ENCODE peak calls at places on chromosomes 2 and 18, in ten cellular contexts. One of them, this sample, is unnamed.

GRCh38 chr2:31945572-31945935 is 65.3 kb downstream of the MEMO1 start:
- DNase-seq in substantia nigra: no peak
- DNase-seq in LoVo: no peak
- DNase-seq in kidney epithelial cell: no peak
- DNase-seq in HFFc6: no peak
- DNase-seq in cardiac septum: no peak
- DNase-seq in HCEC 1CT: no peak
- DNase-seq in activated CD8-positive, alpha-beta T cell treated with anti-CD3 and anti-CD28 coated beads for 36 hours: no peak
- DNase-seq in EL: peak
- DNase-seq in stimulated activated CD4-positive, alpha-beta T cell treated with anti-CD3 and anti-CD28 coated beads, TNF-alpha, amount 100 ng/mL, for 1 hour: no peak
- DNase-seq in this sample: no peak

GRCh38 chr2:120399889-120400240 is 53.9 kb downstream of the INHBB start:
- DNase-seq in EL: no peak
- DNase-seq in LoVo: no peak
- DNase-seq in activated CD8-positive, alpha-beta T cell treated with anti-CD3 and anti-CD28 coated beads for 36 hours: no peak
- DNase-seq in substantia nigra: no peak
- DNase-seq in HCEC 1CT: no peak
- DNase-seq in cardiac septum: peak
- DNase-seq in stimulated activated CD4-positive, alpha-beta T cell treated with anti-CD3 and anti-CD28 coated beads, TNF-alpha, amount 100 ng/mL, for 1 hour: no peak
- DNase-seq in kidney epithelial cell: no peak
- DNase-seq in HFFc6: no peak
- DNase-seq in this sample: no peak

GRCh38 chr2:181176540-181176939 is 196.1 kb downstream of the UBE2E3 start:
- DNase-seq in HCEC 1CT: no peak
- DNase-seq in stimulated activated CD4-positive, alpha-beta T cell treated with anti-CD3 and anti-CD28 coated beads, TNF-alpha, amount 100 ng/mL, for 1 hour: no peak
- DNase-seq in HFFc6: no peak
- DNase-seq in cardiac septum: no peak
- DNase-seq in substantia nigra: no peak
- DNase-seq in kidney epithelial cell: no peak
- DNase-seq in LoVo: no peak
- DNase-seq in EL: no peak
- DNase-seq in activated CD8-positive, alpha-beta T cell treated with anti-CD3 and anti-CD28 coated beads for 36 hours: no peak
- DNase-seq in this sample: peak

GRCh38 chr18:67265464-67266245 is 250.9 kb downstream of the DSEL start:
- DNase-seq in EL: peak
- DNase-seq in cardiac septum: no peak
- DNase-seq in activated CD8-positive, alpha-beta T cell treated with anti-CD3 and anti-CD28 coated beads for 36 hours: no peak
- DNase-seq in HCEC 1CT: peak
- DNase-seq in stimulated activated CD4-positive, alpha-beta T cell treated with anti-CD3 and anti-CD28 coated beads, TNF-alpha, amount 100 ng/mL, for 1 hour: no peak
- DNase-seq in HFFc6: peak
- DNase-seq in kidney epithelial cell: peak
- DNase-seq in LoVo: no peak
- DNase-seq in substantia nigra: no peak
- DNase-seq in this sample: peak

GRCh38 chr2:19176977-19177376 is 181.4 kb downstream of the OSR1 start:
- DNase-seq in kidney epithelial cell: no peak
- DNase-seq in EL: peak
- DNase-seq in LoVo: no peak
- DNase-seq in activated CD8-positive, alpha-beta T cell treated with anti-CD3 and anti-CD28 coated beads for 36 hours: no peak
- DNase-seq in HCEC 1CT: peak
- DNase-seq in stimulated activated CD4-positive, alpha-beta T cell treated with anti-CD3 and anti-CD28 coated beads, TNF-alpha, amount 100 ng/mL, for 1 hour: no peak
- DNase-seq in cardiac septum: no peak
- DNase-seq in substantia nigra: no peak
- DNase-seq in HFFc6: peak
- DNase-seq in this sample: peak

GRCh38 chr18:9404565-9405060 is 70.0 kb downstream of the TWSG1 start:
- DNase-seq in stimulated activated CD4-positive, alpha-beta T cell treated with anti-CD3 and anti-CD28 coated beads, TNF-alpha, amount 100 ng/mL, for 1 hour: no peak
- DNase-seq in kidney epithelial cell: no peak
- DNase-seq in LoVo: no peak
- DNase-seq in substantia nigra: no peak
- DNase-seq in HFFc6: no peak
- DNase-seq in HCEC 1CT: no peak
- DNase-seq in cardiac septum: peak
- DNase-seq in activated CD8-positive, alpha-beta T cell treated with anti-CD3 and anti-CD28 coated beads for 36 hours: peak
- DNase-seq in EL: no peak
- DNase-seq in this sample: no peak

GRCh38 chr18:34224423-34225217 is at the start of gene NOL4:
- DNase-seq in kidney epithelial cell: peak
- DNase-seq in LoVo: no peak
- DNase-seq in HFFc6: no peak
- DNase-seq in activated CD8-positive, alpha-beta T cell treated with anti-CD3 and anti-CD28 coated beads for 36 hours: peak
- DNase-seq in HCEC 1CT: no peak
- DNase-seq in substantia nigra: peak
- DNase-seq in stimulated activated CD4-positive, alpha-beta T cell treated with anti-CD3 and anti-CD28 coated beads, TNF-alpha, amount 100 ng/mL, for 1 hour: no peak
- DNase-seq in EL: no peak
- DNase-seq in cardiac septum: no peak
- DNase-seq in this sample: no peak

GRCh38 chr2:201913197-201913596 is 106.9 kb downstream of the CDK15 start:
- DNase-seq in LoVo: no peak
- DNase-seq in EL: no peak
- DNase-seq in stimulated activated CD4-positive, alpha-beta T cell treated with anti-CD3 and anti-CD28 coated beads, TNF-alpha, amount 100 ng/mL, for 1 hour: no peak
- DNase-seq in HCEC 1CT: no peak
- DNase-seq in cardiac septum: no peak
- DNase-seq in HFFc6: no peak
- DNase-seq in kidney epithelial cell: no peak
- DNase-seq in substantia nigra: no peak
- DNase-seq in activated CD8-positive, alpha-beta T cell treated with anti-CD3 and anti-CD28 coated beads for 36 hours: no peak
- DNase-seq in this sample: no peak

GRCh38 chr2:105774781-105775337 is 30.1 kb downstream of the NCK2 start:
- DNase-seq in EL: no peak
- DNase-seq in stimulated activated CD4-positive, alpha-beta T cell treated with anti-CD3 and anti-CD28 coated beads, TNF-alpha, amount 100 ng/mL, for 1 hour: no peak
- DNase-seq in activated CD8-positive, alpha-beta T cell treated with anti-CD3 and anti-CD28 coated beads for 36 hours: no peak
- DNase-seq in cardiac septum: no peak
- DNase-seq in HCEC 1CT: no peak
- DNase-seq in HFFc6: no peak
- DNase-seq in kidney epithelial cell: no peak
- DNase-seq in LoVo: no peak
- DNase-seq in substantia nigra: no peak
- DNase-seq in this sample: no peak

GRCh38 chr2:11079131-11079824 is 76.0 kb upstream of the SLC66A3 start:
- DNase-seq in LoVo: no peak
- DNase-seq in HCEC 1CT: no peak
- DNase-seq in stimulated activated CD4-positive, alpha-beta T cell treated with anti-CD3 and anti-CD28 coated beads, TNF-alpha, amount 100 ng/mL, for 1 hour: no peak
- DNase-seq in activated CD8-positive, alpha-beta T cell treated with anti-CD3 and anti-CD28 coated beads for 36 hours: no peak
- DNase-seq in cardiac septum: no peak
- DNase-seq in kidney epithelial cell: no peak
- DNase-seq in HFFc6: no peak
- DNase-seq in EL: no peak
- DNase-seq in substantia nigra: no peak
- DNase-seq in this sample: no peak

GRCh38 chr2:227150222-227150936 is 13.6 kb downstream of the COL4A4 start:
- DNase-seq in HFFc6: no peak
- DNase-seq in EL: no peak
- DNase-seq in LoVo: no peak
- DNase-seq in substantia nigra: no peak
- DNase-seq in stimulated activated CD4-positive, alpha-beta T cell treated with anti-CD3 and anti-CD28 coated beads, TNF-alpha, amount 100 ng/mL, for 1 hour: no peak
- DNase-seq in activated CD8-positive, alpha-beta T cell treated with anti-CD3 and anti-CD28 coated beads for 36 hours: no peak
- DNase-seq in kidney epithelial cell: no peak
- DNase-seq in HCEC 1CT: no peak
- DNase-seq in cardiac septum: no peak
- DNase-seq in this sample: no peak

GRCh38 chr18:79458131-79458838 is 62.6 kb downstream of the NFATC1 start:
- DNase-seq in cardiac septum: peak
- DNase-seq in activated CD8-positive, alpha-beta T cell treated with anti-CD3 and anti-CD28 coated beads for 36 hours: no peak
- DNase-seq in substantia nigra: no peak
- DNase-seq in HFFc6: peak
- DNase-seq in LoVo: peak
- DNase-seq in stimulated activated CD4-positive, alpha-beta T cell treated with anti-CD3 and anti-CD28 coated beads, TNF-alpha, amount 100 ng/mL, for 1 hour: no peak
- DNase-seq in kidney epithelial cell: peak
- DNase-seq in HCEC 1CT: no peak
- DNase-seq in EL: peak
- DNase-seq in this sample: peak

GRCh38 chr2:104664672-104665071 is 189.2 kb upstream of the POU3F3 start:
- DNase-seq in HFFc6: no peak
- DNase-seq in cardiac septum: no peak
- DNase-seq in stimulated activated CD4-positive, alpha-beta T cell treated with anti-CD3 and anti-CD28 coated beads, TNF-alpha, amount 100 ng/mL, for 1 hour: no peak
- DNase-seq in kidney epithelial cell: no peak
- DNase-seq in HCEC 1CT: no peak
- DNase-seq in LoVo: no peak
- DNase-seq in EL: no peak
- DNase-seq in substantia nigra: no peak
- DNase-seq in activated CD8-positive, alpha-beta T cell treated with anti-CD3 and anti-CD28 coated beads for 36 hours: no peak
- DNase-seq in this sample: no peak

GRCh38 chr2:158786897-158787296 is 8.2 kb upstream of the DAPL1 start:
- DNase-seq in HFFc6: no peak
- DNase-seq in activated CD8-positive, alpha-beta T cell treated with anti-CD3 and anti-CD28 coated beads for 36 hours: no peak
- DNase-seq in kidney epithelial cell: no peak
- DNase-seq in LoVo: no peak
- DNase-seq in substantia nigra: no peak
- DNase-seq in HCEC 1CT: no peak
- DNase-seq in stimulated activated CD4-positive, alpha-beta T cell treated with anti-CD3 and anti-CD28 coated beads, TNF-alpha, amount 100 ng/mL, for 1 hour: no peak
- DNase-seq in EL: no peak
- DNase-seq in cardiac septum: no peak
- DNase-seq in this sample: no peak

GRCh38 chr2:145551661-145552060 is 1031.7 kb upstream of the ZEB2 start:
- DNase-seq in EL: no peak
- DNase-seq in LoVo: no peak
- DNase-seq in cardiac septum: no peak
- DNase-seq in stimulated activated CD4-positive, alpha-beta T cell treated with anti-CD3 and anti-CD28 coated beads, TNF-alpha, amount 100 ng/mL, for 1 hour: no peak
- DNase-seq in HCEC 1CT: no peak
- DNase-seq in substantia nigra: no peak
- DNase-seq in kidney epithelial cell: no peak
- DNase-seq in activated CD8-positive, alpha-beta T cell treated with anti-CD3 and anti-CD28 coated beads for 36 hours: no peak
- DNase-seq in HFFc6: no peak
- DNase-seq in this sample: no peak

GRCh38 chr2:10659898-10660568 is 29.7 kb downstream of the NOL10 start:
- DNase-seq in kidney epithelial cell: peak
- DNase-seq in LoVo: no peak
- DNase-seq in activated CD8-positive, alpha-beta T cell treated with anti-CD3 and anti-CD28 coated beads for 36 hours: peak
- DNase-seq in HCEC 1CT: peak
- DNase-seq in substantia nigra: no peak
- DNase-seq in HFFc6: peak
- DNase-seq in EL: peak
- DNase-seq in stimulated activated CD4-positive, alpha-beta T cell treated with anti-CD3 and anti-CD28 coated beads, TNF-alpha, amount 100 ng/mL, for 1 hour: peak
- DNase-seq in cardiac septum: no peak
- DNase-seq in this sample: peak

GRCh38 chr2:73984203-73984921 is at the start of gene TET3:
- DNase-seq in EL: peak
- DNase-seq in substantia nigra: no peak
- DNase-seq in HCEC 1CT: no peak
- DNase-seq in activated CD8-positive, alpha-beta T cell treated with anti-CD3 and anti-CD28 coated beads for 36 hours: peak
- DNase-seq in cardiac septum: no peak
- DNase-seq in stimulated activated CD4-positive, alpha-beta T cell treated with anti-CD3 and anti-CD28 coated beads, TNF-alpha, amount 100 ng/mL, for 1 hour: no peak
- DNase-seq in HFFc6: no peak
- DNase-seq in LoVo: peak
- DNase-seq in kidney epithelial cell: no peak
- DNase-seq in this sample: no peak

GRCh38 chr18:32777049-32777448 is 4.2 kb upstream of the KLHL14 start:
- DNase-seq in cardiac septum: no peak
- DNase-seq in kidney epithelial cell: no peak
- DNase-seq in HFFc6: no peak
- DNase-seq in EL: no peak
- DNase-seq in stimulated activated CD4-positive, alpha-beta T cell treated with anti-CD3 and anti-CD28 coated beads, TNF-alpha, amount 100 ng/mL, for 1 hour: no peak
- DNase-seq in activated CD8-positive, alpha-beta T cell treated with anti-CD3 and anti-CD28 coated beads for 36 hours: no peak
- DNase-seq in HCEC 1CT: no peak
- DNase-seq in substantia nigra: no peak
- DNase-seq in LoVo: no peak
- DNase-seq in this sample: no peak

GRCh38 chr2:38090928-38091327 is 15.0 kb upstream of the CYP1B1 start:
- DNase-seq in kidney epithelial cell: no peak
- DNase-seq in activated CD8-positive, alpha-beta T cell treated with anti-CD3 and anti-CD28 coated beads for 36 hours: no peak
- DNase-seq in stimulated activated CD4-positive, alpha-beta T cell treated with anti-CD3 and anti-CD28 coated beads, TNF-alpha, amount 100 ng/mL, for 1 hour: no peak
- DNase-seq in EL: no peak
- DNase-seq in LoVo: no peak
- DNase-seq in cardiac septum: no peak
- DNase-seq in HCEC 1CT: no peak
- DNase-seq in HFFc6: no peak
- DNase-seq in substantia nigra: no peak
- DNase-seq in this sample: no peak

GRCh38 chr2:191276792-191277465 is 31.7 kb downstream of the MYO1B start:
- DNase-seq in kidney epithelial cell: no peak
- DNase-seq in stimulated activated CD4-positive, alpha-beta T cell treated with anti-CD3 and anti-CD28 coated beads, TNF-alpha, amount 100 ng/mL, for 1 hour: no peak
- DNase-seq in cardiac septum: no peak
- DNase-seq in LoVo: no peak
- DNase-seq in activated CD8-positive, alpha-beta T cell treated with anti-CD3 and anti-CD28 coated beads for 36 hours: no peak
- DNase-seq in HFFc6: no peak
- DNase-seq in EL: no peak
- DNase-seq in HCEC 1CT: no peak
- DNase-seq in substantia nigra: no peak
- DNase-seq in this sample: no peak

GRCh38 chr2:18123577-18123976 is 245.1 kb downstream of the KCNS3 start:
- DNase-seq in activated CD8-positive, alpha-beta T cell treated with anti-CD3 and anti-CD28 coated beads for 36 hours: no peak
- DNase-seq in substantia nigra: no peak
- DNase-seq in LoVo: no peak
- DNase-seq in EL: no peak
- DNase-seq in HFFc6: no peak
- DNase-seq in stimulated activated CD4-positive, alpha-beta T cell treated with anti-CD3 and anti-CD28 coated beads, TNF-alpha, amount 100 ng/mL, for 1 hour: no peak
- DNase-seq in HCEC 1CT: no peak
- DNase-seq in cardiac septum: no peak
- DNase-seq in kidney epithelial cell: no peak
- DNase-seq in this sample: no peak

GRCh38 chr2:128391679-128392078 is 73.0 kb upstream of the HS6ST1 start:
- DNase-seq in activated CD8-positive, alpha-beta T cell treated with anti-CD3 and anti-CD28 coated beads for 36 hours: no peak
- DNase-seq in HFFc6: no peak
- DNase-seq in substantia nigra: no peak
- DNase-seq in EL: no peak
- DNase-seq in LoVo: no peak
- DNase-seq in stimulated activated CD4-positive, alpha-beta T cell treated with anti-CD3 and anti-CD28 coated beads, TNF-alpha, amount 100 ng/mL, for 1 hour: no peak
- DNase-seq in HCEC 1CT: no peak
- DNase-seq in cardiac septum: no peak
- DNase-seq in kidney epithelial cell: no peak
- DNase-seq in this sample: no peak

GRCh38 chr18:35592298-35592697 is 10.8 kb downstream of the GALNT1 start:
- DNase-seq in LoVo: no peak
- DNase-seq in HFFc6: no peak
- DNase-seq in HCEC 1CT: no peak
- DNase-seq in EL: no peak
- DNase-seq in substantia nigra: no peak
- DNase-seq in activated CD8-positive, alpha-beta T cell treated with anti-CD3 and anti-CD28 coated beads for 36 hours: peak
- DNase-seq in cardiac septum: no peak
- DNase-seq in kidney epithelial cell: no peak
- DNase-seq in stimulated activated CD4-positive, alpha-beta T cell treated with anti-CD3 and anti-CD28 coated beads, TNF-alpha, amount 100 ng/mL, for 1 hour: no peak
- DNase-seq in this sample: no peak

GRCh38 chr2:61210332-61210981 is 48.5 kb downstream of the C2orf74 start:
- DNase-seq in stimulated activated CD4-positive, alpha-beta T cell treated with anti-CD3 and anti-CD28 coated beads, TNF-alpha, amount 100 ng/mL, for 1 hour: no peak
- DNase-seq in HFFc6: peak
- DNase-seq in LoVo: peak
- DNase-seq in EL: peak
- DNase-seq in substantia nigra: no peak
- DNase-seq in HCEC 1CT: peak
- DNase-seq in activated CD8-positive, alpha-beta T cell treated with anti-CD3 and anti-CD28 coated beads for 36 hours: no peak
- DNase-seq in cardiac septum: no peak
- DNase-seq in kidney epithelial cell: no peak
- DNase-seq in this sample: peak

GRCh38 chr2:64470921-64471320 is 17.0 kb downstream of the LGALSL start:
- DNase-seq in stimulated activated CD4-positive, alpha-beta T cell treated with anti-CD3 and anti-CD28 coated beads, TNF-alpha, amount 100 ng/mL, for 1 hour: no peak
- DNase-seq in substantia nigra: no peak
- DNase-seq in HCEC 1CT: no peak
- DNase-seq in HFFc6: no peak
- DNase-seq in activated CD8-positive, alpha-beta T cell treated with anti-CD3 and anti-CD28 coated beads for 36 hours: no peak
- DNase-seq in cardiac septum: no peak
- DNase-seq in kidney epithelial cell: no peak
- DNase-seq in LoVo: no peak
- DNase-seq in EL: no peak
- DNase-seq in this sample: no peak

GRCh38 chr18:49813071-49813320 is 337 bp downstream of the ACAA2 start:
- DNase-seq in stimulated activated CD4-positive, alpha-beta T cell treated with anti-CD3 and anti-CD28 coated beads, TNF-alpha, amount 100 ng/mL, for 1 hour: no peak
- DNase-seq in LoVo: peak
- DNase-seq in cardiac septum: peak
- DNase-seq in kidney epithelial cell: no peak
- DNase-seq in EL: peak
- DNase-seq in HCEC 1CT: peak
- DNase-seq in activated CD8-positive, alpha-beta T cell treated with anti-CD3 and anti-CD28 coated beads for 36 hours: no peak
- DNase-seq in substantia nigra: peak
- DNase-seq in HFFc6: no peak
- DNase-seq in this sample: no peak

GRCh38 chr18:23077493-23078256 is 57.6 kb upstream of the CABLES1 start:
- DNase-seq in LoVo: peak
- DNase-seq in stimulated activated CD4-positive, alpha-beta T cell treated with anti-CD3 and anti-CD28 coated beads, TNF-alpha, amount 100 ng/mL, for 1 hour: no peak
- DNase-seq in EL: peak
- DNase-seq in HFFc6: no peak
- DNase-seq in cardiac septum: peak
- DNase-seq in activated CD8-positive, alpha-beta T cell treated with anti-CD3 and anti-CD28 coated beads for 36 hours: peak
- DNase-seq in substantia nigra: no peak
- DNase-seq in HCEC 1CT: peak
- DNase-seq in kidney epithelial cell: no peak
- DNase-seq in this sample: no peak

GRCh38 chr18:79211844-79212243 is 142.7 kb downstream of the ATP9B start:
- DNase-seq in LoVo: no peak
- DNase-seq in cardiac septum: no peak
- DNase-seq in substantia nigra: no peak
- DNase-seq in activated CD8-positive, alpha-beta T cell treated with anti-CD3 and anti-CD28 coated beads for 36 hours: no peak
- DNase-seq in kidney epithelial cell: no peak
- DNase-seq in HFFc6: no peak
- DNase-seq in stimulated activated CD4-positive, alpha-beta T cell treated with anti-CD3 and anti-CD28 coated beads, TNF-alpha, amount 100 ng/mL, for 1 hour: no peak
- DNase-seq in EL: no peak
- DNase-seq in HCEC 1CT: peak
- DNase-seq in this sample: no peak

This sample was measured in BJ.